ENCODE peak calls at places on chromosome 16, in seven cellular contexts. M is HuH-7; Y is activated effector memory CD4-positive, alpha-beta T cell treated with anti-CD3 and anti-CD28 coated beads, Interleukin-2, amount 50 U/mL, for 16 hours; O is HTR-8/SVneo; A is GM13977; N is NCI-H2081; I is adipocyte. V is an unnamed sample.
A peak's percentile ranks its signal among the peaks of the same experiment; 100 is the strongest.

GRCh38 chr16:2962334-2963073 is 1.6 kb upstream of the KREMEN2 start:
- DNase-seq in I (no peak), O (no peak), A (no peak), Y (peak; percentile 65), M (no peak), N (no peak), V (no peak)

GRCh38 chr16:60419859-60420258 is 1616.4 kb downstream of the CDH8 start:
- DNase-seq in N (no peak), M (no peak), Y (no peak), O (no peak), I (no peak), A (no peak), V (no peak)

GRCh38 chr16:2948807-2949704 is 15.0 kb upstream of the KREMEN2 start:
- DNase-seq in I (no peak), N (no peak), Y (peak; percentile 59), O (no peak), M (no peak), A (no peak), V (no peak)

GRCh38 chr16:6898896-6899295 is 433.7 kb upstream of the RBFOX1 start:
- DNase-seq in M (no peak), Y (no peak), N (no peak), I (no peak), O (no peak), A (no peak), V (no peak)

GRCh38 chr16:11422381-11423314 is 77.4 kb downstream of the RMI2 start:
- DNase-seq in Y (no peak), N (no peak), M (no peak), I (no peak), A (no peak), O (no peak), V (no peak)

GRCh38 chr16:10629592-10629963 is 49.2 kb upstream of the EMP2 start:
- DNase-seq in N (no peak), I (no peak), Y (no peak), A (no peak), M (no peak), O (no peak), V (no peak)

GRCh38 chr16:69941251-69942098 is 9.7 kb upstream of the CLEC18A start:
- DNase-seq in M (no peak), I (no peak), Y (no peak), N (no peak), O (no peak), A (no peak), V (peak; percentile 78)

GRCh38 chr16:87806246-87806607 is 40.4 kb upstream of the KLHDC4 start:
- DNase-seq in M (no peak), Y (no peak), N (no peak), A (no peak), I (peak; percentile 58), O (no peak), V (no peak)

GRCh38 chr16:55912022-55912421 is 36.8 kb upstream of the CES5A start:
- DNase-seq in A (no peak), Y (no peak), I (no peak), O (no peak), N (no peak), M (no peak), V (no peak)

GRCh38 chr16:48901712-48902374 is 291.9 kb upstream of the N4BP1 start:
- DNase-seq in M (no peak), A (no peak), O (peak; percentile 38), I (no peak), N (no peak), Y (no peak), V (no peak)

GRCh38 chr16:85521737-85522042 is 91.4 kb upstream of the GSE1 start:
- DNase-seq in Y (no peak), M (no peak), N (no peak), A (no peak), I (no peak), O (no peak), V (no peak)

GRCh38 chr16:80300456-80300855 is 240.3 kb upstream of the DYNLRB2 start:
- DNase-seq in A (no peak), M (no peak), O (peak; percentile 35), N (no peak), Y (no peak), I (no peak), V (no peak)

GRCh38 chr16:1706386-1707192 is 594 bp downstream of the MAPK8IP3 start:
- DNase-seq in I (peak; percentile 65), O (no peak), N (no peak), M (peak; percentile 58), A (peak; percentile 80), Y (peak; percentile 79), V (no peak)

GRCh38 chr16:31696968-31697743 is 169.5 kb downstream of the AHSP start:
- DNase-seq in O (peak; percentile 62), M (peak; percentile 71), Y (no peak), A (no peak), I (peak; percentile 76), N (peak; percentile 4), V (no peak)

GRCh38 chr16:711548-712320 is 3.2 kb upstream of the METRN start:
- DNase-seq in M (peak; percentile 85), O (peak; percentile 84), I (peak; percentile 87), N (peak; percentile 51), A (peak; percentile 95), Y (peak; percentile 92), V (peak; percentile 94)

GRCh38 chr16:1152123-1152638 is 725 bp upstream of the CACNA1H start:
- DNase-seq in A (no peak), Y (peak; percentile 80), O (no peak), N (no peak), I (peak; percentile 18), M (no peak), V (no peak)

GRCh38 chr16:24766057-24766456 is 36.6 kb downstream of the TNRC6A start:
- DNase-seq in M (no peak), N (no peak), Y (no peak), A (no peak), I (no peak), O (no peak), V (no peak)

GRCh38 chr16:31301708-31302400 is 42.1 kb downstream of the ITGAM start:
- DNase-seq in N (no peak), Y (no peak), A (no peak), M (peak; percentile 17), O (peak; percentile 54), I (peak; percentile 22), V (no peak)

GRCh38 chr16:1364510-1364909 is 12.8 kb downstream of the GNPTG start:
- DNase-seq in O (no peak), N (no peak), Y (no peak), I (no peak), A (no peak), M (no peak), V (no peak)

GRCh38 chr16:57003439-57004386 is 14.4 kb downstream of the NLRC5 start:
- DNase-seq in I (no peak), O (no peak), A (no peak), N (no peak), M (no peak), Y (peak; percentile 42), V (peak; percentile 80)

GRCh38 chr16:8048433-8048832 is 541.9 kb downstream of the TMEM114 start:
- DNase-seq in A (no peak), N (no peak), M (no peak), I (no peak), Y (no peak), O (no peak), V (no peak)

GRCh38 chr16:19583665-19584300 is 28.3 kb downstream of the VPS35L start:
- DNase-seq in M (peak; percentile 41), I (peak; percentile 81), O (no peak), N (peak; percentile 15), A (peak; percentile 20), Y (peak; percentile 64), V (no peak)

GRCh38 chr16:89139907-89140361 is 31.6 kb upstream of the CDH15 start:
- DNase-seq in O (no peak), M (no peak), Y (no peak), A (no peak), I (no peak), N (no peak), V (no peak)

GRCh38 chr16:60367739-60368138 is 1633.6 kb upstream of the GOT2 start:
- DNase-seq in N (no peak), I (no peak), A (no peak), O (no peak), Y (no peak), M (no peak), V (no peak)

GRCh38 chr16:19883296-19883951 is 1.2 kb downstream of the GPRC5B start:
- DNase-seq in Y (no peak), M (peak; percentile 53), N (peak; percentile 25), I (no peak), O (no peak), A (no peak), V (no peak)

GRCh38 chr16:75764154-75764768 is 38.0 kb upstream of the CPHXL start:
- DNase-seq in I (peak; percentile 81), M (peak; percentile 55), N (peak; percentile 44), Y (peak; percentile 73), O (peak; percentile 72), A (peak; percentile 65), V (no peak)

GRCh38 chr16:21950782-21951521 is 2.2 kb upstream of the UQCRC2 start:
- DNase-seq in I (peak; percentile 43), Y (no peak), N (peak; percentile 4), O (peak; percentile 8), M (peak; percentile 17), A (peak; percentile 18), V (no peak)

V was measured in mesenteric fat pad.